ENCODE peak calls at places on chromosomes 7 and 10, in four cellular contexts. Y is adipocyte, E is transverse colon, V is mesendoderm. H is an unnamed sample.
A peak's percentile ranks its signal among the peaks of the same experiment; 100 is the strongest.

GRCh38 chr7:6227294-6227846 is 45.1 kb downstream of the CYTH3 start:
- DNase-seq in E (no peak), Y (peak; percentile 73), V (no peak), H (no peak)

GRCh38 chr7:80960228-80960627 is 41.4 kb upstream of the SEMA3C start:
- DNase-seq in Y (peak; percentile 17), V (no peak), E (no peak), H (no peak)

GRCh38 chr7:35555934-35556333 is 139.0 kb downstream of the HERPUD2 start:
- DNase-seq in V (no peak), Y (no peak), E (no peak), H (no peak)

GRCh38 chr7:124536156-124536762 is 229.3 kb downstream of the GPR37 start:
- DNase-seq in V (no peak), E (no peak), Y (peak; percentile 27), H (no peak)

GRCh38 chr7:107592361-107593024 is 12.4 kb downstream of the BCAP29 start:
- DNase-seq in E (no peak), Y (peak; percentile 76), V (no peak), H (no peak)

GRCh38 chr7:128247640-128248194 is 6.6 kb downstream of the LEP start:
- DNase-seq in V (no peak), E (no peak), Y (peak; percentile 23), H (no peak)

GRCh38 chr7:25988640-25989039 is 163.4 kb upstream of the NFE2L3 start:
- DNase-seq in Y (no peak), E (no peak), V (no peak), H (no peak)

GRCh38 chr7:44348300-44348699 is 22.9 kb upstream of the CAMK2B start:
- DNase-seq in E (no peak), V (peak; percentile 89), Y (no peak), H (no peak)

GRCh38 chr7:27122075-27122910 is 8.3 kb downstream of the HOXA4 start:
- DNase-seq in Y (no peak), E (peak; percentile 83), V (no peak), H (no peak)

GRCh38 chr7:36969376-36969775 is 245.1 kb upstream of the AOAH start:
- DNase-seq in E (no peak), V (no peak), Y (no peak), H (no peak)

GRCh38 chr10:103295391-103296044 is 18.6 kb downstream of the INA start:
- DNase-seq in V (no peak), E (no peak), Y (peak; percentile 80), H (no peak)

GRCh38 chr7:132779164-132779563 is 202.9 kb upstream of the PLXNA4 start:
- DNase-seq in V (no peak), E (no peak), Y (no peak), H (no peak)

GRCh38 chr10:57723305-57723704 is 544.4 kb downstream of the IPMK start:
- DNase-seq in E (no peak), V (peak; percentile 47), Y (no peak), H (no peak)

GRCh38 chr10:88949051-88949450 is 3.5 kb downstream of the ACTA2 start:
- DNase-seq in E (no peak), V (no peak), Y (no peak), H (no peak)

GRCh38 chr10:28913850-28914249 is 236.5 kb downstream of the BAMBI start:
- DNase-seq in E (no peak), Y (no peak), V (no peak), H (no peak)

GRCh38 chr7:23011222-23011924 is 2.6 kb downstream of the HYCC1 start:
- DNase-seq in E (no peak), Y (no peak), V (no peak), H (no peak)

GRCh38 chr10:23514321-23514720 is 75.4 kb downstream of the OTUD1 start:
- DNase-seq in V (no peak), Y (no peak), E (no peak), H (no peak)

GRCh38 chr10:107653832-107654287 is 489.4 kb upstream of the SORCS1 start:
- DNase-seq in E (peak; percentile 17), Y (peak; percentile 58), V (no peak), H (no peak)

GRCh38 chr10:124996854-124997215 is 54.9 kb downstream of the ZRANB1 start:
- DNase-seq in Y (no peak), V (no peak), E (peak; percentile 4), H (no peak)

GRCh38 chr7:22157552-22157951 is 199.4 kb downstream of the RAPGEF5 start:
- DNase-seq in E (no peak), Y (no peak), V (no peak), H (no peak)

GRCh38 chr10:129914153-129914855 is 49.8 kb downstream of the EBF3 start:
- DNase-seq in V (no peak), Y (no peak), E (no peak), H (no peak)

GRCh38 chr7:111796671-111797070 is 234.4 kb upstream of the IMMP2L start:
- DNase-seq in V (peak; percentile 36), E (no peak), Y (peak; percentile 11), H (no peak)

GRCh38 chr10:12348870-12349627 is at the start of gene CAMK1D:
- DNase-seq in Y (peak; percentile 88), V (peak; percentile 92), E (peak; percentile 91), H (peak; percentile 82)

GRCh38 chr10:44396671-44397191 is 11.8 kb upstream of the CXCL12 start:
- DNase-seq in E (no peak), V (no peak), Y (no peak), H (no peak)

GRCh38 chr7:128909605-128910568 is 622 bp downstream of the KCP start:
- DNase-seq in V (peak; percentile 87), E (no peak), Y (peak; percentile 60), H (no peak)

GRCh38 chr10:131312261-131312801 is 810 bp upstream of the TCERG1L start:
- DNase-seq in E (no peak), Y (no peak), V (peak; percentile 92), H (no peak)

GRCh38 chr10:22630229-22631174 is 83.9 kb downstream of the PIP4K2A start:
- DNase-seq in E (no peak), Y (peak; percentile 59), V (peak; percentile 85), H (no peak)

GRCh38 chr7:16465469-16466086 is at the start of gene SOSTDC1:
- DNase-seq in V (peak; percentile 37), Y (peak; percentile 38), E (peak; percentile 32), H (no peak)

GRCh38 chr10:99996934-99997648 is 12.7 kb downstream of the DNMBP start:
- DNase-seq in V (peak; percentile 42), Y (peak; percentile 59), E (no peak), H (no peak)

DNA sequence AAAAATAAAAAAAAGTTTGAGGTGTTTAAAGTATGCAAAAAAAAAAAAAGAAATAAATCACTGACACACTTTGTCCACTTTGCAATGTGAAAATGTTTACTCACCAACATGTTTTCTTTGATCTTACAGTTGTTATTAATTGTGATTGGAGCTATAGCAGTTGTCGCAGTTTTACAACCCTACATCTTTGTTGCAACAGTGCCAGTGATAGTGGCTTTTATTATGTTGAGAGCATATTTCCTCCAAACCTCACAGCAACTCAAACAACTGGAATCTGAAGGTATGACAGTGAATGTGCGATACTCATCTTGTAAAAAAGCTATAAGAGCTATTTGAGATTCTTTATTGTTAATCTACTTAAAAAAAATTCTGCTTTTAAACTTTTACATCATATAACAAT is 130.6 kb downstream of the CFTR start:
- DNase-seq in Y (no peak), E (no peak), V (no peak), H (no peak)
- H3K4me3 ChIP-seq in Y (no peak overlapping the region), E (no peak overlapping the region), V (no peak overlapping the region), H (no peak overlapping the region)

GRCh38 chr10:32955790-32956189 is 2.2 kb downstream of the ITGB1 start:
- DNase-seq in Y (no peak), E (no peak), V (no peak), H (no peak)
- H3K4me3 ChIP-seq in Y (peak overlapping the region; percentile 93), E (peak overlapping the region; percentile 100), V (no peak overlapping the region), H (no peak overlapping the region)

GRCh38 chr7:137881607-137882260 is 35.0 kb upstream of the DGKI start:
- DNase-seq in E (no peak), V (no peak), Y (no peak), H (no peak)

GRCh38 chr7:137885623-137886022 is 38.8 kb upstream of the DGKI start:
- DNase-seq in E (no peak), Y (no peak), V (no peak), H (no peak)

GRCh38 chr7:137882261-137882668 is 35.5 kb upstream of the DGKI start:
- DNase-seq in V (peak; percentile 79), E (no peak), Y (peak; percentile 79), H (peak; percentile 43)

GRCh38 chr7:137880432-137880831 is 33.7 kb upstream of the DGKI start:
- DNase-seq in E (no peak), Y (peak; percentile 77), V (no peak), H (no peak)

GRCh38 chr7:137882806-137883205 is 36.0 kb upstream of the DGKI start:
- DNase-seq in Y (no peak), E (no peak), V (no peak), H (no peak)
- H3K4me3 ChIP-seq in Y (no peak overlapping the region), E (no peak overlapping the region), V (no peak overlapping the region), H (no peak overlapping the region)

DNA sequence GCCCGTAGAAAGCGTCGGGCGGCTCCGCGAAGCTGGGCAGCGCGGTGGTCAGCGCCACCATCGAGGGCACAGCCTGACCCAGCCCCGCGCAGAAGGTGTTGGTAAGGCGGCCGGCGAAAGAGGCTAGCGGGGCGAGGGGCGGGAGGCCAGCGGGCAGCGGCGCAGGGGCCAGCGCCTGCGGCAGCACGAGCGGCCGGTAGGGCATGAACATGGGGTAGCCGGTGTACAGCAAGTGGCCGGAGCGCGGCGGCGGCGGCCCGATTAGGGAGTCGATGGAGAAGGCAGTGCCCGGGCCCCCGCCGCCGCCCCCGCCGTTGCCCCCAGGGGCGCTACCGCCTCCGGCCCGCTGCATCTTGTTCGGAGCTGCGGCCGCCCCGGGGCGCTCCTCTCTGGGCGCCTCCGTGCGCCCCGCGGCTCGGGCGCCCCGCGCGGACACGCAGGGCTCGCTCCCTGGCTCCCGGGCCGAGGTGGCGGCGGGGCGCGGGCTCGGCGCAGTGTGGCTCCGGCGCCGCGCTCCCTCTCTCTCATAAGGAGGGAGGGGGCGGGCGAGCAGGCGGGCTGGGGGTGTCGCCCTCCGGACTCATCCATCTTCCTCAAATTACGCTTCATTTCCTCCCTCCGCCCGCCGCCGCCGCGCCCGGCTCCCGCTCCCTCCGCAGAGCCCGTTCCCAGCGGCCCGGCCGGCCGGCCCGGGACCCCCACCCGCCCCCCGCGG is at the start of gene GBX1:
- DNase-seq in Y (peak; percentile 30), E (no peak), V (no peak), H (peak; percentile 83)
- H3K4me3 ChIP-seq in Y (peak within 1 kb of the TSS; percentile 41), E (peak within 1 kb of the TSS; percentile 17), V (no peak within 1 kb of the TSS), H (peak within 1 kb of the TSS; percentile 33)

H was measured in left lung.